ENCODE peak calls at places on chromosomes 12 and 14, in four cellular contexts. Z is K562, G is H1, Y is GM12878. H is an unnamed sample.

GRCh38 chr12:24500466-24501232 is 448.3 kb downstream of the BCAT1 start:
- DNase-seq in Z (no peak), G (no peak), Y (no peak), H (no peak)

GRCh38 chr12:117680311-117680710 is 288.5 kb downstream of the KSR2 start:
- DNase-seq in Z (no peak), G (no peak), Y (no peak), H (no peak)

GRCh38 chr12:24889403-24889802 is 59.5 kb downstream of the BCAT1 start:
- DNase-seq in Z (no peak), G (no peak), Y (no peak), H (no peak)

GRCh38 chr14:67397536-67397935 is 14.4 kb downstream of the PLEK2 start:
- DNase-seq in Z (no peak), G (no peak), Y (no peak), H (no peak)

GRCh38 chr12:29282452-29282851 is 98.5 kb downstream of the ERGIC2 start:
- DNase-seq in Z (no peak), G (no peak), Y (no peak), H (no peak)

GRCh38 chr14:102316746-102317563 is 2.6 kb upstream of the ZNF839 start:
- DNase-seq in Z (peak; percentile 83), G (peak; percentile 99), Y (peak; percentile 61), H (peak; percentile 83)

GRCh38 chr12:94073441-94074051 is 74.8 kb upstream of the PLXNC1 start:
- DNase-seq in Z (no peak), G (no peak), Y (no peak), H (no peak)

GRCh38 chr12:124321040-124321481 is 26.2 kb downstream of the RFLNA start:
- DNase-seq in Z (peak; percentile 75), G (peak; percentile 99), Y (peak; percentile 24), H (peak; percentile 24)

GRCh38 chr12:125332900-125333299 is 267.7 kb downstream of the AACS start:
- DNase-seq in Z (no peak), G (peak; percentile 73), Y (no peak), H (no peak)

GRCh38 chr14:95136631-95137030 is 20.7 kb downstream of the DICER1 start:
- DNase-seq in Z (no peak), G (no peak), Y (no peak), H (no peak)

GRCh38 chr12:111033281-111034147 is 113.1 kb upstream of the MYL2 start:
- DNase-seq in Z (no peak), G (peak; percentile 84), Y (no peak), H (no peak)

DNA sequence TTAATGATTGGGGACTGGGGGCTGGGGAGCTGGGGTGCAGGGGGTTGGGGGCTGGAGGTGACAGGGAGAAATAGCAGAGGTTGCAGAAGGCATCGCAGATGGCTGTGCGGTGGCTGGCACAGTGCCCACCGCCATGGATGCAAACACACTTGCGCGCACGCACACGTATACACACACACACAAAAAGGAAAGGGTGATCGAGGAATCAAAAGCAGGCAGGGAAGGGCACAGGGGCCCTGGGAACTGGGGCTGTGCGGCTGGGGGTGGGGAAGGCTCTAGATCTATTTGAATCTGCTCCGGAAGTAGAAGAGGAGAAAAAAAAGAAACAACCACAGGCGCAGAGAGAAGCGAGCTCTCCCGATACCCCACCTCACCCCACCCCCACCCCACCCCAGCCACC is 39.4 kb downstream of the ZFHX2 start:
- DNase-seq in Z (no peak), G (no peak), Y (no peak), H (no peak)
- TF ChIP-seq KDM1A in Z (no peak), G (no peak), Y (no peak), H (no peak)

DNA sequence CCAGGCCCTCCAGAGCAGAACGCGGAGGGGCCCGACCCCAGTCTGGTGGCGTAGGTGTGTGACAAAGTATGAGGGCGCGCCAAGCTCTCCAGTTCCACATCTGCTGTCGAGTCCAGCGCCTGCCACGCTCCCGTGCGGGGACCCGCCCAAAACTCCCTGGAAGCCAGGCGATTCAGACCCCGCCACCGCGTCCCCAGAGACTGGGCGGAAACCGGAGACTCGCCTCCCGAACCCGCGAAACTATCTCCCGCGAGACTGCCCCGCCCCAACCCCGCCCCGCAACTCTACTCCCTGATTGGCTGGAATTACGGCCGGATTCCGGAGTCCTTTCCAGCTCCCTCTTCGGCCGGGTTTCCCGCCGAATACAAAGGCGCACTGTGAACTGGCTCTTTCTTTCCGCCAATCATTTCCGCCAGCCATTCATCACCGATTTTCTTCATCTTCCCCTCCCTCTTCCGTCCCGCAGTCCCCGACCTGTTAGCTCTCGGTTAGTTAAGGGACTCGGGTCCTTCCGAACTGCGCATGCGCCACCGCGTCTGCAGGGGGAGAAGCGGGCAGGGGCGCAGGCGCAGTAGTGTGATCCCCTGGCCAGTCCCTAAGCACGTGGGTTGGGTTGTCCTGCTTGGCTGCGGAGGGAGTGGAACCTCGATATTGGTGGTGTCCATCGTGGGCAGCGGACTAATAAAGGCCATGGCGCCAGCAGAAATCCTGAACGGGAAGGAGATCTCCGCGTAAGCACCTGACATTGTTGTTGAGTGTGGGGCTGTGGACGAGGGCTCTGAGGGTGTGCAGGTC is at the start of gene MTHFD1:
- DNase-seq in Z (peak; percentile 97), G (peak; percentile 98), Y (peak; percentile 99), H (peak; percentile 99)
- TF ChIP-seq POLR2AphosphoS5 in Z (peak; percentile 71), G (peak; percentile 94), Y (peak; percentile 75), H (peak; percentile 79)

GRCh38 chr12:132423251-132424117 is 66.5 kb upstream of the FBRSL1 start:
- DNase-seq in Z (peak; percentile 76), G (no peak), Y (no peak), H (peak; percentile 23)

GRCh38 chr12:132424118-132424438 is 65.9 kb upstream of the FBRSL1 start:
- DNase-seq in Z (no peak), G (no peak), Y (no peak), H (no peak)

GRCh38 chr12:132427177-132427725 is 62.7 kb upstream of the FBRSL1 start:
- DNase-seq in Z (no peak), G (no peak), Y (no peak), H (no peak)

GRCh38 chr12:132426349-132427176 is 63.4 kb upstream of the FBRSL1 start:
- DNase-seq in Z (no peak), G (no peak), Y (no peak), H (peak; percentile 47)

DNA sequence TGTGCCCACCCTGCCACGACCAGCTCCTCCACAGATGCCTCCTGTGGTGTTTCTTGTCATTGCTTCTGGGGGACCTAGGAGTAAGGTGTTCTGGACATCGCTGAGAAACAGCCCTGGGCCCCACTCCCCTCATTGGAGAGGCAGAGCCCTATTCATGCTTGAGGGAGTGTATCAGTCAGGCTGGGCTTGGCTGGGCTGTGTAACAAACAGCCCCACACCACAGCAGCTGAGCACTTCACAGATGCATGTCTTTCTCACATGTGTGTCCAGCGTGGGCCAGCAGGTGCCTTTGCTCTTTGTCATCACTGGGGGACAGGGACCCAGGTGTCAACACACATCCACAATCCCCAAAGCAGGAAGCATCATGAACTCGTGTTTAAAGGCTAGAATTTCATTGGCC is 65.1 kb upstream of the FBRSL1 start:
- DNase-seq in Z (no peak), G (no peak), Y (no peak), H (no peak)
- TF ChIP-seq KDM1A in Z (no peak), G (no peak), Y (no peak), H (no peak)

GRCh38 chr12:76422878-76423438 is 74.7 kb upstream of the BBS10 start:
- DNase-seq in Z (no peak), G (no peak), Y (no peak), H (no peak)
- TF ChIP-seq POLR2AphosphoS5 in Z (no peak), G (no peak), Y (no peak), H (no peak)

DNA sequence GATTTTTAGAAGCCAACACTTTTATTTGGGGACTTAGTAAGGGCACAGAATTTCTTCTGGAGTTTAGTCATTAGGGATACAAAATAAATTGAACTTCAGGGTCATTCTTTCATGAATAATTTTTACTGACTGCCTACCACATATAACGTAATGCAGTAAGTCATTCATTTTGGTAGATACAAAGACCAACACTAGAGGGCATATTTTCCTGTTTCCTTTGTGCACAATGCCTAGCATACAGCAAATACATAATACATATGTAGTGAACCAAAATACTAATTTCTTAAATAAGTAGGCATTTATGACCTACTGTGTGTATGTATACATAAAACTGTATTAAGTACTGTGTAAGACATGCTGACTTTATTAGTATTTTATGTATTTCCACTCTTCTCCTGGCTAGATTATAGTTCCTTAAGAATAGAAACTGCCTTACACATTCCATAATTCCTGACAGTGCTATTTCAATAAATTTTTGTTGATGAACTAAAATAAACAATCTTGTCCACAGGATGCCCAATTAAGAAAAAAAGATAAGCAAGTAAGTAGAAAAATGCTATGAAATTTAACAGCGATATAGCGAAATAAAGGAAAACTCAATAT is 47.9 kb downstream of the PPP1R12A start:
- DNase-seq in Z (peak; percentile 23), G (no peak), Y (peak; percentile 23), H (peak; percentile 54)
- TF ChIP-seq KDM1A in Z (no peak), G (no peak), Y (no peak), H (no peak)

DNA sequence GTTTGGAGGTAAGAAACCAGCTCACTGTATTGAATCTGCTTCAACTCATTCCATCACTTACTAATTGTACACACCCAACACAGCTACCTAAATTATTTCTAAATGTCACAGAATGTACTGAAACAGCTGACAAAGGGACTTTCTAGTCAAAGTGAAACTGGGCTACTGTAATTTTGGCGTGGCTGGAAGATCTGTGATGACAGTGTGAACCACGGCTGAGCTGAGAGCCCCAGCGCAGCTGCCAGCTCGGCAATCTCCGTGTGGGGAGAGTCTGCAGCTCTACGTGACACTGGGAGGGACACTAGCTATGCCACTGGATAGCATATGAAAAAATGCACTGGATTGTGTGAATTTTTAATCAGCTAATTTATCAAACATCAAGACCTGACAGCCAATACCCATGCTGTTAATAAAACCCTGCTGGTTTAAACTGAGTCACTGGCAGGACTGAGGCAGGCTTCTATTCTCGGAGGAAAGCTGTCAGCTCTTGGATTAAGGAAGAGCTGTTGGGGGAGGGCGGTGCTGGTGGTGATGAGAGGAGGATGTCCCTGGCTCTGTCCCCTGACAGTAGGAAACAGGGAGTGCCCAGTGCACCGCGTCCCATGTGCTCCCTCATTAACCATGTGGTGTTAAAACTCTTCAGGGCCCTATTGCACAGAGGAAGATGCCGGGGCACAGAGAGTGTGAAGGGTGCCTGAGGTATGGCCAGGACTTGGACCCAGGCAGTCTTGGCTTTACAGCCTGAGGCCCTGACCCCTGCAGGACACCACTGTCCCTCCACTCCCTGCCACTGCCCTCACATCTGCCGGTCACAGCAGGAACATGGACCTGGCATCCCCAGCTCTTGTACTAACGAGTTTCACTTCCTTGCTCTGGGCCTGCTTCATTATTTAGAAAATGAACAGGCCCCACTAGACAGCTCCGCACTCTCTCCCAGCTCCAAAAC is 13.3 kb downstream of the SLC15A4 start:
- DNase-seq in Z (no peak), G (no peak), Y (peak; percentile 92), H (no peak)
- TF ChIP-seq POLR2AphosphoS5 in Z (no peak), G (no peak), Y (peak; percentile 90), H (no peak)

DNA sequence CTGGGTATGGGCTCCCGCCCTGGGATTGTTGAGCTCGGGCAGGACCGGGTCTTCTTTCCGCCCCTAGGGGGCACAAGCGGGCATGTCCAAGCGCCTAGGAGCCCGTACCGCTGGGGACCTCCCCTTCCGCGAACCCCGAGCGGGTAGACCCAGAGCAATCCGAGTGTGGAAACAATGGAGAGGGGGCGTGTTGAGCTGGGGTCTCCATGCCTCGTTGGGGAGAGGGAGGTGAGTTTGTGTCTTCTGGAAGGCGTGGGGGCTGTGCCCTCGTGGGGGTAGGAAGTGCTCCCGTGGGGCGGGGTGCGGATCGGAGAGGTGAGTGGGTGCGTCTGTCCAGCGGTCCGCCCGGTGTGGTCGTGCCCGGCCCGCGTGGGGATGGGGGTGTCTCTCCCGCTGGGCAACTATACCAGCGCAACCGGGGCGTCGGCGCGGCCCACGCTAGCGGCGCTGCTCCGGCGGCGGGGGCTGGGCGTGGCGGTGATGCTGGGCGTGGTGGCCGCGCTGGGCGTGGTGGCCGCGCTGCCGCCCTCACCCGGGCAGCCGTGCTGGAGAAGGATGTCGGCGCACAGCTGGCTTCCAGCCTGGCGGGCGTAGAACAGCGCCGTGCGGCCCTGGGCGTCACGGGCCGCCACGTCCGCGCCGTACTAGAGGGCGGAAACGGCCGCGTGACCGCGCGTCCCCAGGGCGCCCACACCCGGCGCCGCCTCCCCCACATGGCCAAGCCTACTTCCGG is 12.2 kb downstream of the AGAP2 start:
- DNase-seq in Z (peak; percentile 48), G (peak; percentile 95), Y (no peak), H (peak; percentile 71)
- TF ChIP-seq KDM1A in Z (no peak), G (no peak), Y (no peak), H (no peak)

H was measured in HepG2.